ENCODE peak calls at places on chromosomes 6 and 20, in ten cellular contexts. P is CD4-positive, CD25-positive, alpha-beta regulatory T cell; I is heart right ventricle; N is EH; T is NCI-H1092 treated with DMSO at 0.1 percent for 48 hours; U is stomach; M is activated CD4-positive, alpha-beta T cell treated with anti-CD3 and anti-CD28 coated beads, Interleukin-2, amount 10 ng/mL, durations not matched to agents 7 days and 5 days; B is T-helper 2 cell; L is stimulated activated CD8-positive, alpha-beta memory T cell treated with anti-CD3 and anti-CD28 coated beads, Interleukin-4, amount 100 ng/mL, for 1 hour; W is GM04504. H is an unnamed sample.

GRCh38 chr20:19260412-19261090 is 48.1 kb downstream of the SLC24A3 start:
- DNase-seq in U (no peak), M (no peak), I (no peak), T (no peak), P (no peak), W (no peak), L (no peak), B (no peak), N (peak), H (no peak)

GRCh38 chr6:14243617-14244016 is 126.0 kb downstream of the CD83 start:
- DNase-seq in U (no peak), P (no peak), B (no peak), M (no peak), L (no peak), W (no peak), N (no peak), I (no peak), T (no peak), H (no peak)

GRCh38 chr6:157527471-157527907 is 146.5 kb downstream of the ZDHHC14 start:
- DNase-seq in T (no peak), P (peak), N (no peak), W (no peak), B (peak), M (peak), L (no peak), U (no peak), I (peak), H (peak)

GRCh38 chr6:132418566-132418965 is 17.3 kb upstream of the MOXD1 start:
- DNase-seq in L (no peak), U (no peak), T (no peak), W (no peak), P (no peak), B (no peak), I (no peak), N (no peak), M (no peak), H (no peak)

GRCh38 chr6:7922596-7922995 is 12.0 kb upstream of the TXNDC5 start:
- DNase-seq in P (no peak), W (no peak), T (no peak), B (no peak), I (no peak), U (no peak), M (no peak), L (no peak), N (no peak), H (no peak)

GRCh38 chr6:79512014-79512413 is 25.2 kb downstream of the LCA5 start:
- DNase-seq in L (no peak), B (no peak), M (no peak), U (no peak), P (no peak), W (no peak), I (no peak), N (no peak), T (no peak), H (no peak)

GRCh38 chr6:6724319-6725119 is 136.0 kb downstream of the LY86 start:
- DNase-seq in I (peak), T (peak), U (peak), N (peak), L (peak), B (peak), P (peak), W (peak), M (peak), H (peak)

GRCh38 chr6:168416531-168416930 is 24.5 kb upstream of the SMOC2 start:
- DNase-seq in M (no peak), T (no peak), I (no peak), W (no peak), U (no peak), N (no peak), L (no peak), B (no peak), P (no peak), H (no peak)

GRCh38 chr6:293185-294174 is 1.2 kb downstream of the DUSP22 start:
- DNase-seq in P (peak), I (peak), N (peak), B (peak), U (no peak), T (no peak), W (no peak), M (peak), L (peak), H (no peak)

GRCh38 chr20:19945732-19946670 is 71.2 kb upstream of the NAA20 start:
- DNase-seq in P (no peak), I (no peak), T (no peak), U (peak), B (no peak), W (no peak), M (no peak), N (no peak), L (no peak), H (no peak)

GRCh38 chr6:122730775-122731386 is 48.6 kb upstream of the FABP7 start:
- DNase-seq in M (peak), T (peak), N (peak), B (peak), I (no peak), U (no peak), W (peak), L (no peak), P (peak), H (peak)

GRCh38 chr6:150118208-150118607 is 24.6 kb upstream of the PPP1R14C start:
- DNase-seq in W (no peak), M (no peak), P (no peak), T (peak), U (no peak), I (no peak), N (no peak), B (no peak), L (no peak), H (no peak)

GRCh38 chr20:17863577-17864292 is 104.9 kb downstream of the SNX5 start:
- DNase-seq in B (no peak), I (no peak), L (no peak), U (peak), M (no peak), P (no peak), W (no peak), T (no peak), N (no peak), H (no peak)

GRCh38 chr6:56899311-56899710 is 55.6 kb upstream of the BEND6 start:
- DNase-seq in B (no peak), P (no peak), T (no peak), I (no peak), W (peak), M (no peak), L (no peak), N (peak), U (no peak), H (no peak)

GRCh38 chr20:49896204-49896603 is 19.1 kb downstream of the SPATA2 start:
- DNase-seq in N (no peak), P (no peak), B (no peak), U (no peak), T (no peak), W (no peak), L (no peak), M (no peak), I (no peak), H (no peak)

GRCh38 chr20:42370086-42370485 is 751.9 kb upstream of the CHD6 start:
- DNase-seq in T (no peak), N (no peak), B (no peak), L (no peak), U (no peak), W (no peak), M (no peak), I (no peak), P (no peak), H (no peak)

GRCh38 chr6:57198926-57199636 is 23.0 kb downstream of the RAB23 start:
- DNase-seq in N (no peak), W (no peak), T (no peak), P (no peak), U (no peak), M (no peak), L (no peak), I (no peak), B (no peak), H (no peak)

GRCh38 chr20:45174434-45175364 is at the start of gene PI3:
- DNase-seq in B (no peak), I (no peak), P (no peak), T (no peak), N (peak), U (peak), L (no peak), W (no peak), M (no peak), H (no peak)

GRCh38 chr6:47147175-47147727 is 105.1 kb upstream of the ADGRF1 start:
- DNase-seq in W (no peak), I (no peak), M (no peak), N (no peak), T (no peak), P (no peak), B (no peak), L (no peak), U (no peak), H (no peak)

GRCh38 chr6:139919107-139920026 is 544.9 kb upstream of the CITED2 start:
- DNase-seq in L (no peak), B (no peak), T (no peak), W (no peak), I (no peak), N (no peak), M (no peak), U (no peak), P (no peak), H (no peak)

GRCh38 chr20:25053207-25054132 is 4.5 kb downstream of the ACSS1 start:
- DNase-seq in M (no peak), N (peak), I (peak), P (no peak), T (no peak), U (peak), B (no peak), W (peak), L (no peak), H (no peak)

GRCh38 chr6:145689529-145689928 is 45.8 kb downstream of the EPM2A start:
- DNase-seq in U (no peak), M (no peak), T (no peak), L (no peak), P (no peak), N (no peak), W (no peak), I (no peak), B (no peak), H (no peak)

GRCh38 chr6:166466178-166467122 is 83.7 kb upstream of the MPC1 start:
- DNase-seq in P (no peak), W (peak), L (no peak), I (no peak), B (peak), N (peak), M (no peak), T (no peak), U (no peak), H (no peak)

GRCh38 chr6:117601811-117602150 is 530 bp downstream of the GOPC start:
- DNase-seq in T (no peak), M (no peak), U (no peak), I (no peak), L (no peak), P (no peak), B (peak), N (no peak), W (no peak), H (no peak)

GRCh38 chr20:46401478-46401860 is 4.9 kb downstream of the ELMO2 start:
- DNase-seq in B (peak), U (no peak), L (no peak), N (no peak), P (peak), W (no peak), M (peak), T (no peak), I (no peak), H (no peak)

GRCh38 chr6:17432356-17432755 is 39.0 kb downstream of the CAP2 start:
- DNase-seq in W (no peak), U (no peak), B (no peak), N (peak), I (no peak), P (no peak), L (no peak), T (no peak), M (no peak), H (no peak)

GRCh38 chr6:17945111-17945510 is 42.3 kb downstream of the KIF13A start:
- DNase-seq in L (no peak), U (no peak), I (no peak), B (no peak), T (no peak), W (no peak), P (no peak), M (no peak), N (peak), H (no peak)

GRCh38 chr20:36852187-36852586 is 23.8 kb upstream of the TLDC2 start:
- DNase-seq in W (no peak), I (no peak), M (no peak), B (no peak), N (no peak), P (no peak), U (no peak), L (no peak), T (no peak), H (no peak)

GRCh38 chr6:132763269-132763668 is 5.6 kb upstream of the VNN2 start:
- DNase-seq in W (no peak), T (no peak), L (peak), M (peak), I (peak), U (no peak), N (no peak), P (peak), B (peak), H (peak)